ENCODE peak calls at places on chromosomes 7 and 10, in six cellular contexts. B is NCI-H2171; R is GOT3; N is RPMI7951; O is IMR-90; K is effector memory CD8-positive, alpha-beta T cell. F is an unnamed sample.

GRCh38 chr7:150733734-150734095 is 3.5 kb upstream of the GIMAP5 start:
- DNase-seq in B (no peak), N (no peak), O (no peak), K (no peak), R (no peak), F (no peak)

GRCh38 chr7:65477326-65477725 is 103.7 kb downstream of the ZNF92 start:
- DNase-seq in N (no peak), R (no peak), B (peak; percentile 5), K (no peak), O (peak; percentile 5), F (no peak)

GRCh38 chr7:23467731-23468720 is 2.3 kb downstream of the IGF2BP3 start:
- DNase-seq in O (peak; percentile 68), K (no peak), B (no peak), N (peak; percentile 59), R (no peak), F (no peak)

GRCh38 chr7:44713680-44714335 is 34.8 kb upstream of the ZMIZ2 start:
- DNase-seq in K (no peak), N (no peak), R (no peak), B (no peak), O (no peak), F (no peak)

GRCh38 chr10:4802711-4803487 is 23.1 kb upstream of the AKR1E2 start:
- DNase-seq in B (no peak), K (no peak), O (no peak), R (no peak), N (no peak), F (no peak)

GRCh38 chr10:43218951-43219837 is 47.7 kb downstream of the RASGEF1A start:
- DNase-seq in O (no peak), N (no peak), B (no peak), K (no peak), R (no peak), F (no peak)

GRCh38 chr7:98907570-98907969 is 29.2 kb downstream of the TRRAP start:
- DNase-seq in O (no peak), B (no peak), K (no peak), N (no peak), R (no peak), F (no peak)

GRCh38 chr10:4260483-4260882 is 475.5 kb upstream of the KLF6 start:
- DNase-seq in R (no peak), O (peak; percentile 82), B (no peak), N (peak; percentile 46), K (no peak), F (no peak)

GRCh38 chr10:30828227-30828626 is 198.7 kb upstream of the LYZL2 start:
- DNase-seq in R (no peak), K (no peak), O (no peak), B (no peak), N (no peak), F (no peak)

GRCh38 chr10:28991326-28991725 is 297.5 kb upstream of the LYZL1 start:
- DNase-seq in K (no peak), O (peak; percentile 78), R (no peak), B (no peak), N (peak; percentile 86), F (no peak)

GRCh38 chr10:29946953-29947700 is 112.3 kb downstream of the JCAD start:
- DNase-seq in R (no peak), K (no peak), B (no peak), N (peak; percentile 93), O (peak; percentile 94), F (peak; percentile 88)

GRCh38 chr10:22334414-22335203 is 10.7 kb upstream of the SPAG6 start:
- DNase-seq in K (no peak), B (no peak), N (no peak), R (no peak), O (no peak), F (no peak)

GRCh38 chr10:129343141-129343540 is 123.9 kb upstream of the MGMT start:
- DNase-seq in O (no peak), R (no peak), N (no peak), B (no peak), K (no peak), F (no peak)

GRCh38 chr7:150379590-150380379 is 655 bp downstream of the ZNF775 start:
- DNase-seq in B (no peak), K (no peak), O (no peak), R (no peak), N (peak; percentile 43), F (no peak)

GRCh38 chr7:122528879-122529481 is 169.9 kb downstream of the RNF133 start:
- DNase-seq in O (peak; percentile 37), R (no peak), B (peak; percentile 22), K (no peak), N (peak; percentile 22), F (peak; percentile 30)

GRCh38 chr10:5288359-5288758 is 76.4 kb upstream of the UCN3 start:
- DNase-seq in O (no peak), N (no peak), R (no peak), B (no peak), K (no peak), F (no peak)

GRCh38 chr7:80411621-80412020 is 100.2 kb downstream of the GNAT3 start:
- DNase-seq in N (no peak), O (peak; percentile 23), K (no peak), B (no peak), R (no peak), F (no peak)

GRCh38 chr10:1661416-1661815 is 75.9 kb downstream of the ADARB2 start:
- DNase-seq in R (no peak), B (no peak), O (no peak), K (no peak), N (no peak), F (no peak)

GRCh38 chr7:102252373-102252982 is 34.2 kb upstream of the SH2B2 start:
- DNase-seq in B (no peak), R (no peak), K (no peak), N (no peak), O (no peak), F (no peak)

GRCh38 chr7:134477954-134478353 is 19.1 kb upstream of the AKR1B1 start:
- DNase-seq in N (peak; percentile 19), K (no peak), B (no peak), R (no peak), O (peak; percentile 22), F (no peak)

GRCh38 chr10:9222917-9223316 is 1168.4 kb downstream of the GATA3 start:
- DNase-seq in B (no peak), K (no peak), O (no peak), R (no peak), N (peak; percentile 74), F (peak; percentile 23)

GRCh38 chr10:68096913-68097509 is 12.3 kb upstream of the MYPN start:
- DNase-seq in O (peak; percentile 95), B (peak; percentile 43), R (no peak), N (peak; percentile 91), K (no peak), F (peak; percentile 84)

GRCh38 chr10:86295351-86295750 is 71.2 kb downstream of the GRID1 start:
- DNase-seq in O (no peak), B (no peak), K (no peak), N (no peak), R (no peak), F (no peak)

GRCh38 chr10:49111320-49111698 is 4.0 kb downstream of the VSTM4 start:
- DNase-seq in R (no peak), B (no peak), K (no peak), O (no peak), N (no peak), F (no peak)

GRCh38 chr7:40709077-40709964 is 574.5 kb downstream of the SUGCT start:
- DNase-seq in O (no peak), K (no peak), R (no peak), N (peak; percentile 64), B (no peak), F (no peak)

GRCh38 chr10:119543814-119544642 is 1.5 kb upstream of the RGS10 start:
- DNase-seq in N (no peak), K (no peak), O (no peak), B (no peak), R (no peak), F (no peak)

GRCh38 chr7:57685418-57685817 is 235.4 kb downstream of the ZNF716 start:
- DNase-seq in N (no peak), B (no peak), K (no peak), R (no peak), O (no peak), F (no peak)

GRCh38 chr10:67618116-67618515 is 77.9 kb downstream of the CTNNA3 start:
- DNase-seq in O (peak; percentile 92), B (no peak), K (no peak), R (no peak), N (no peak), F (no peak)